ENCODE peak calls at places on chromosome 7, in six cellular contexts. One of them, this sample, is unnamed.

GRCh38 chr7:77811895-77812685 is 13.5 kb downstream of the PHTF2 start:
- DNase-seq in kidney: no peak
- DNase-seq in NCI-H510A treated with DMSO at 0.1 percent for 48 hours: no peak
- DNase-seq in M059J: peak
- DNase-seq in MCF 10A: no peak
- DNase-seq in stimulated activated CD8-positive, alpha-beta memory T cell treated with anti-CD3 and anti-CD28 coated beads, Interleukin-15, amount 100 ng/mL, for 24 hours: no peak
- DNase-seq in this sample: peak

GRCh38 chr7:112143567-112143966 is 62.6 kb downstream of the DOCK4 start:
- DNase-seq in stimulated activated CD8-positive, alpha-beta memory T cell treated with anti-CD3 and anti-CD28 coated beads, Interleukin-15, amount 100 ng/mL, for 24 hours: no peak
- DNase-seq in NCI-H510A treated with DMSO at 0.1 percent for 48 hours: no peak
- DNase-seq in M059J: peak
- DNase-seq in kidney: no peak
- DNase-seq in MCF 10A: no peak
- DNase-seq in this sample: peak

GRCh38 chr7:106521115-106521514 is 139.8 kb downstream of the CCDC71L start:
- DNase-seq in NCI-H510A treated with DMSO at 0.1 percent for 48 hours: no peak
- DNase-seq in stimulated activated CD8-positive, alpha-beta memory T cell treated with anti-CD3 and anti-CD28 coated beads, Interleukin-15, amount 100 ng/mL, for 24 hours: no peak
- DNase-seq in M059J: no peak
- DNase-seq in kidney: no peak
- DNase-seq in MCF 10A: peak
- DNase-seq in this sample: no peak

GRCh38 chr7:114212753-114213439 is 201.7 kb upstream of the FOXP2 start:
- DNase-seq in stimulated activated CD8-positive, alpha-beta memory T cell treated with anti-CD3 and anti-CD28 coated beads, Interleukin-15, amount 100 ng/mL, for 24 hours: no peak
- DNase-seq in M059J: no peak
- DNase-seq in MCF 10A: no peak
- DNase-seq in NCI-H510A treated with DMSO at 0.1 percent for 48 hours: peak
- DNase-seq in kidney: no peak
- DNase-seq in this sample: no peak

GRCh38 chr7:130350945-130351663 is 6.5 kb downstream of the CPA5 start:
- DNase-seq in M059J: no peak
- DNase-seq in stimulated activated CD8-positive, alpha-beta memory T cell treated with anti-CD3 and anti-CD28 coated beads, Interleukin-15, amount 100 ng/mL, for 24 hours: no peak
- DNase-seq in MCF 10A: no peak
- DNase-seq in kidney: no peak
- DNase-seq in NCI-H510A treated with DMSO at 0.1 percent for 48 hours: no peak
- DNase-seq in this sample: no peak

GRCh38 chr7:21318190-21318915 is 109.5 kb upstream of the SP4 start:
- DNase-seq in M059J: peak
- DNase-seq in stimulated activated CD8-positive, alpha-beta memory T cell treated with anti-CD3 and anti-CD28 coated beads, Interleukin-15, amount 100 ng/mL, for 24 hours: no peak
- DNase-seq in MCF 10A: no peak
- DNase-seq in NCI-H510A treated with DMSO at 0.1 percent for 48 hours: no peak
- DNase-seq in kidney: no peak
- DNase-seq in this sample: no peak

GRCh38 chr7:140403878-140404564 is at the start of gene RAB19:
- DNase-seq in MCF 10A: peak
- DNase-seq in stimulated activated CD8-positive, alpha-beta memory T cell treated with anti-CD3 and anti-CD28 coated beads, Interleukin-15, amount 100 ng/mL, for 24 hours: no peak
- DNase-seq in kidney: peak
- DNase-seq in M059J: no peak
- DNase-seq in NCI-H510A treated with DMSO at 0.1 percent for 48 hours: peak
- DNase-seq in this sample: no peak

GRCh38 chr7:79291498-79291865 is 162.0 kb downstream of the MAGI2 start:
- DNase-seq in MCF 10A: no peak
- DNase-seq in stimulated activated CD8-positive, alpha-beta memory T cell treated with anti-CD3 and anti-CD28 coated beads, Interleukin-15, amount 100 ng/mL, for 24 hours: no peak
- DNase-seq in M059J: no peak
- DNase-seq in kidney: no peak
- DNase-seq in NCI-H510A treated with DMSO at 0.1 percent for 48 hours: no peak
- DNase-seq in this sample: no peak

GRCh38 chr7:31023877-31024276 is 28.2 kb upstream of the ADCYAP1R1 start:
- DNase-seq in M059J: no peak
- DNase-seq in stimulated activated CD8-positive, alpha-beta memory T cell treated with anti-CD3 and anti-CD28 coated beads, Interleukin-15, amount 100 ng/mL, for 24 hours: no peak
- DNase-seq in kidney: no peak
- DNase-seq in NCI-H510A treated with DMSO at 0.1 percent for 48 hours: no peak
- DNase-seq in MCF 10A: no peak
- DNase-seq in this sample: no peak

GRCh38 chr7:77265666-77266065 is 66.0 kb upstream of the FGL2 start:
- DNase-seq in NCI-H510A treated with DMSO at 0.1 percent for 48 hours: no peak
- DNase-seq in stimulated activated CD8-positive, alpha-beta memory T cell treated with anti-CD3 and anti-CD28 coated beads, Interleukin-15, amount 100 ng/mL, for 24 hours: no peak
- DNase-seq in MCF 10A: no peak
- DNase-seq in kidney: no peak
- DNase-seq in M059J: no peak
- DNase-seq in this sample: no peak

This sample was measured in HT1080.